ENCODE peak calls at places on chromosomes 5 and 9, in seven cellular contexts. Q is heart right ventricle; A is SJSA1; X is dorsolateral prefrontal cortex; M is CD8-positive, alpha-beta memory T cell; Y is left ventricle myocardium inferior; R is colonic mucosa. H is an unnamed sample.

GRCh38 chr9:2479056-2479565 is 142.5 kb upstream of the VLDLR start:
- DNase-seq in Q (no peak), A (no peak), X (no peak), M (no peak), Y (no peak), R (no peak), H (no peak)

GRCh38 chr5:81980160-81980559 is 8.3 kb downstream of the ATG10 start:
- DNase-seq in Q (no peak), A (no peak), X (no peak), M (no peak), Y (no peak), R (no peak), H (no peak)

GRCh38 chr5:180052211-180052818 is 19.2 kb downstream of the RNF130 start:
- DNase-seq in Q (no peak), A (no peak), X (no peak), M (no peak), Y (no peak), R (no peak), H (no peak)

GRCh38 chr5:9176641-9177040 is 369.2 kb downstream of the SEMA5A start:
- DNase-seq in Q (no peak), A (no peak), X (no peak), M (no peak), Y (no peak), R (no peak), H (no peak)

GRCh38 chr9:36870960-36871359 is 163.1 kb downstream of the PAX5 start:
- DNase-seq in Q (no peak), A (no peak), X (no peak), M (no peak), Y (no peak), R (no peak), H (no peak)

GRCh38 chr9:131266301-131267229 is 9.7 kb downstream of the FAM78A start:
- DNase-seq in Q (no peak), A (no peak), X (no peak), M (no peak), Y (peak), R (no peak), H (peak)

GRCh38 chr9:133589454-133590227 is 19.5 kb downstream of the FAM163B start:
- DNase-seq in Q (no peak), A (no peak), X (no peak), M (peak), Y (no peak), R (no peak), H (no peak)

GRCh38 chr9:92151691-92152393 is 36.6 kb upstream of the SPTLC1 start:
- DNase-seq in Q (no peak), A (peak), X (no peak), M (no peak), Y (peak), R (no peak), H (no peak)

GRCh38 chr9:128056887-128057723 is 10.0 kb downstream of the NAIF1 start:
- DNase-seq in Q (no peak), A (no peak), X (no peak), M (no peak), Y (no peak), R (peak), H (no peak)

DNA sequence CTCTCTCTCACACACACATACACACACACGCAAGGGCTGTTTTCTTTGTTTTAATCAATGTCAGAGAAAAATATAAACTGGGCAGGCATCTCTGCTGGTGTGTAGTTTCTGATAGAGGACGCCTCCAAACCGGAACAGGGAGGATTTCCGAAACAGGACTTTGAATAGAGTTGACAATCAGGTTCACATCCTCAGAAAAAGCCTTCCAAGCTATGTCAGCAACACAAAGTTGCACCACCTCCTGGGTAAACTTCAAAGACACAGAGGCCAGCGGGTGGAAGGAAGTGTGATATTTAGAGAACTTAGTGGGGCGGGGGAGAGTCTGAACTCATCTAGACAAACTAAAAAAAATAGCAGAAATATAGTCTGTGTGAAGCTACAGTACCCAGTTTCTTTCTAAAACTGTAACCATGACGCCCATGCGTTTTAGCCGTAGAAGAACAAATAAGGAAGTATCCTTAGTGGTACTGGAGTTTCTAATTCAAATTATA is 1.2 kb downstream of the ST8SIA4 start:
- DNase-seq in Q (peak), A (no peak), X (no peak), M (peak), Y (no peak), R (peak), H (no peak)
- H3K27ac ChIP-seq in Q (peak), A (no peak), X (no peak), M (peak), Y (peak), R (peak), H (peak)

DNA sequence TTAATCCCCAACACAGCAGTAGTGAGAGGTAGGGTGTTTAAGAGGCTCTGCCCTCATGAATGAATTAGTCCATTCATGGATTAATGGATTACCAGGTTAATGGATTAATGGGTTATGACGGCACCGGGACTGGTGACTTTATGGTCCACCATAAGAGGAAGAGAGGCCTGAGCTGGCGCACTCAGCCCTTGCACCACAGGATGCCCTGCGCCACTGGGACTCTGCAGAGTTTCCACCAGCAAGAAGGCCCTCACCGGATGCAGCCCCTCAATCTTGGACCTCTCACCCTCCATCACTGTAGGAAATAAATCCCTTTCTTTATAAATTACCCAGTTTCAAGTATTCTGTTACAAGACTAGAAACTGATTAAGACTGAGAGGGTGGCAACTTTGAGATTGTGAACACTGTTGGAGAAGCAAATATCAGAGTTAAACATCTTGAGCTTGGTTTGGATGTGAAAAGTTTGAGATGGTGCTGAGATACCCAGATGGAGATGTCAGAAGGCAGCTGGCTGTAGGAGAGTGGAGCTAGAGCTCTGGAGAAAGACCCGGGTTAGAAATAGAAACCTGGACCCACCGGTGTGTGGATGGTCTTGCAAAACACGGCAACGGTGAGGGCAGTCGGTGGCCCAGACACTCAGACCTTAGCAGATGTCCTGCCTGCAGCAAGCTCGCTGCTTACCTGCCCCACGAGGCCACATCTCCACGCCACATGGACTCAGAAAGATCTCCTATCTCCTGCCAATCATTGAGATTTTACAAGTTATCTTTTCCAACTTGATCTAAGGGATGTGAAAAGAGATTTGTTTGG is 98.8 kb downstream of the HSD17B3 start:
- DNase-seq in Q (no peak), A (no peak), X (no peak), M (no peak), Y (no peak), R (no peak), H (no peak)
- H3K27ac ChIP-seq in Q (no peak), A (no peak), X (no peak), M (no peak), Y (no peak), R (no peak), H (no peak)

GRCh38 chr9:7103382-7104170 is 345.8 kb downstream of the KDM4C start:
- DNase-seq in Q (no peak), A (no peak), X (no peak), M (no peak), Y (no peak), R (no peak), H (peak)
- H3K27ac ChIP-seq in Q (no peak), A (no peak), X (no peak), M (no peak), Y (no peak), R (no peak), H (peak)

DNA sequence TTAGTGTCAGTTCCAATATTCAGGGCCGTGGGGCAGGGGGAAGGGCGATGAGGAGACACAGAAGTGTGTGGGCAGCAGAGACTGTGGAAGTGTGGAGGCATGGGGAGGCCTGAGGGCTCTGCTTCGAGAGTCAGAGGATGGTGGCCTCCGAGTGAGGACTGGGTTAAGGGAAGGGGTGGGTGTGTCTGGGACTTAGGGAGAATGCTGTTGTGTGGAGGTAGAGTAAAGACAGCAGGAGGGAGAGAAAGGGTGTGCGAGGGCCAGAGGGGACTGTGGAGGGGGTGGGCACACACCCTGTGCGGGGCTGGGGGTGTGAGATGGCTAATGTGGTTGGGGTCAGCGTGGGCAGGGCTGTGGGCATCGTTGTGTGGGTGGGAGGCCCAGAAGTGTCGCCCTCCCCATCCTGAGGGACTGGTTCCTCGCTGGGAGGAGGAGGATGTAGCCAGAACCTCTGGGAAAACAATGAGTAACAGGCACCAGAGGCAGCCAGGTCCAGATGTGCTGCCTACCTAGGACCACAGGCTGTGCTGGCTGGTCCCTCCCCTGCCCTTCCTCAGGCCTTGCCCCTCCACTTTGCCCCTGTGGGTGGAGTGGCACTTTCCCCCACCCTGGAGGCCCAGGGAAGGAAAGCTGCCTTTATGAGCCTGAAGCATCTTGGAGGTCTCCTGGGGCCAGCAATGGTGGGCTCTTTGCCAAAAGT is 4.2 kb downstream of the USP20 start:
- DNase-seq in Q (no peak), A (no peak), X (no peak), M (no peak), Y (no peak), R (no peak), H (no peak)
- H3K27ac ChIP-seq in Q (no peak), A (no peak), X (no peak), M (peak), Y (no peak), R (no peak), H (no peak)

H was measured in gastrocnemius medialis.